ENCODE peak calls at places on chromosomes 2 and 18, in seven cellular contexts. One of them, this sample, is unnamed.

GRCh38 chr2:225052703-225053102 is 10.4 kb upstream of the DOCK10 start:
- DNase-seq in left colon: no peak
- DNase-seq in dorsolateral prefrontal cortex: no peak
- DNase-seq in stimulated activated CD8-positive, alpha-beta memory T cell treated with anti-CD3 and anti-CD28 coated beads, Interleukin-15, amount 100 ng/mL, for 1 hour: no peak
- DNase-seq in LHCN-M2: no peak
- DNase-seq in tibial artery: no peak
- DNase-seq in DND-41: peak
- DNase-seq in this sample: no peak

GRCh38 chr2:165803123-165803760 is 9.2 kb upstream of the GALNT3 start:
- DNase-seq in LHCN-M2: no peak
- DNase-seq in DND-41: no peak
- DNase-seq in stimulated activated CD8-positive, alpha-beta memory T cell treated with anti-CD3 and anti-CD28 coated beads, Interleukin-15, amount 100 ng/mL, for 1 hour: no peak
- DNase-seq in tibial artery: no peak
- DNase-seq in dorsolateral prefrontal cortex: no peak
- DNase-seq in left colon: peak
- DNase-seq in this sample: peak

GRCh38 chr2:158773121-158773520 is 22.0 kb upstream of the DAPL1 start:
- DNase-seq in dorsolateral prefrontal cortex: no peak
- DNase-seq in DND-41: no peak
- DNase-seq in left colon: no peak
- DNase-seq in LHCN-M2: peak
- DNase-seq in tibial artery: peak
- DNase-seq in stimulated activated CD8-positive, alpha-beta memory T cell treated with anti-CD3 and anti-CD28 coated beads, Interleukin-15, amount 100 ng/mL, for 1 hour: no peak
- DNase-seq in this sample: no peak

GRCh38 chr2:45293182-45293581 is 283.9 kb upstream of the SIX2 start:
- DNase-seq in tibial artery: no peak
- DNase-seq in dorsolateral prefrontal cortex: no peak
- DNase-seq in stimulated activated CD8-positive, alpha-beta memory T cell treated with anti-CD3 and anti-CD28 coated beads, Interleukin-15, amount 100 ng/mL, for 1 hour: no peak
- DNase-seq in DND-41: no peak
- DNase-seq in left colon: no peak
- DNase-seq in LHCN-M2: no peak
- DNase-seq in this sample: no peak

GRCh38 chr18:48095726-48096125 is 165.3 kb upstream of the SMAD2 start:
- DNase-seq in tibial artery: no peak
- DNase-seq in LHCN-M2: no peak
- DNase-seq in dorsolateral prefrontal cortex: no peak
- DNase-seq in DND-41: no peak
- DNase-seq in stimulated activated CD8-positive, alpha-beta memory T cell treated with anti-CD3 and anti-CD28 coated beads, Interleukin-15, amount 100 ng/mL, for 1 hour: no peak
- DNase-seq in left colon: no peak
- DNase-seq in this sample: no peak

GRCh38 chr2:88735133-88735532 is 43.7 kb downstream of the RPIA start:
- DNase-seq in LHCN-M2: no peak
- DNase-seq in tibial artery: no peak
- DNase-seq in DND-41: no peak
- DNase-seq in left colon: no peak
- DNase-seq in dorsolateral prefrontal cortex: peak
- DNase-seq in stimulated activated CD8-positive, alpha-beta memory T cell treated with anti-CD3 and anti-CD28 coated beads, Interleukin-15, amount 100 ng/mL, for 1 hour: no peak
- DNase-seq in this sample: no peak

GRCh38 chr2:111694690-111695089 is 189.3 kb downstream of the ANAPC1 start:
- DNase-seq in left colon: no peak
- DNase-seq in DND-41: no peak
- DNase-seq in stimulated activated CD8-positive, alpha-beta memory T cell treated with anti-CD3 and anti-CD28 coated beads, Interleukin-15, amount 100 ng/mL, for 1 hour: no peak
- DNase-seq in LHCN-M2: no peak
- DNase-seq in tibial artery: peak
- DNase-seq in dorsolateral prefrontal cortex: no peak
- DNase-seq in this sample: no peak

GRCh38 chr2:233234264-233234663 is 17.2 kb upstream of the ATG16L1 start:
- DNase-seq in left colon: no peak
- DNase-seq in dorsolateral prefrontal cortex: no peak
- DNase-seq in LHCN-M2: no peak
- DNase-seq in stimulated activated CD8-positive, alpha-beta memory T cell treated with anti-CD3 and anti-CD28 coated beads, Interleukin-15, amount 100 ng/mL, for 1 hour: no peak
- DNase-seq in tibial artery: no peak
- DNase-seq in DND-41: no peak
- DNase-seq in this sample: no peak

GRCh38 chr18:58682429-58683069 is 11.3 kb downstream of the MALT1 start:
- DNase-seq in stimulated activated CD8-positive, alpha-beta memory T cell treated with anti-CD3 and anti-CD28 coated beads, Interleukin-15, amount 100 ng/mL, for 1 hour: no peak
- DNase-seq in left colon: peak
- DNase-seq in DND-41: no peak
- DNase-seq in LHCN-M2: peak
- DNase-seq in tibial artery: no peak
- DNase-seq in dorsolateral prefrontal cortex: no peak
- DNase-seq in this sample: peak

GRCh38 chr2:227942021-227942420 is 70.6 kb downstream of the DAW1 start:
- DNase-seq in stimulated activated CD8-positive, alpha-beta memory T cell treated with anti-CD3 and anti-CD28 coated beads, Interleukin-15, amount 100 ng/mL, for 1 hour: no peak
- DNase-seq in left colon: no peak
- DNase-seq in dorsolateral prefrontal cortex: no peak
- DNase-seq in DND-41: no peak
- DNase-seq in tibial artery: no peak
- DNase-seq in LHCN-M2: peak
- DNase-seq in this sample: no peak

GRCh38 chr2:116585654-116586053 is 1228.8 kb upstream of the DDX18 start:
- DNase-seq in DND-41: no peak
- DNase-seq in tibial artery: no peak
- DNase-seq in left colon: no peak
- DNase-seq in LHCN-M2: no peak
- DNase-seq in stimulated activated CD8-positive, alpha-beta memory T cell treated with anti-CD3 and anti-CD28 coated beads, Interleukin-15, amount 100 ng/mL, for 1 hour: no peak
- DNase-seq in dorsolateral prefrontal cortex: no peak
- DNase-seq in this sample: no peak

GRCh38 chr2:16105178-16105663 is 164.9 kb downstream of the MYCN start:
- DNase-seq in DND-41: no peak
- DNase-seq in left colon: no peak
- DNase-seq in dorsolateral prefrontal cortex: no peak
- DNase-seq in LHCN-M2: no peak
- DNase-seq in stimulated activated CD8-positive, alpha-beta memory T cell treated with anti-CD3 and anti-CD28 coated beads, Interleukin-15, amount 100 ng/mL, for 1 hour: no peak
- DNase-seq in tibial artery: no peak
- DNase-seq in this sample: no peak

GRCh38 chr2:47357475-47357874 is 45.5 kb upstream of the MSH2 start:
- DNase-seq in LHCN-M2: peak
- DNase-seq in dorsolateral prefrontal cortex: no peak
- DNase-seq in DND-41: no peak
- DNase-seq in tibial artery: no peak
- DNase-seq in left colon: peak
- DNase-seq in stimulated activated CD8-positive, alpha-beta memory T cell treated with anti-CD3 and anti-CD28 coated beads, Interleukin-15, amount 100 ng/mL, for 1 hour: no peak
- DNase-seq in this sample: peak

This sample was measured in SJCRH30.